ENCODE peak calls at places on chromosomes 16 and 17, in seven cellular contexts. N, X, O, U, A, P and F are unnamed samples.

GRCh38 chr17:17779015-17779611 is 57.7 kb downstream of the SREBF1 start:
- DNase-seq in N (no peak), X (no peak), O (no peak), U (no peak), A (no peak), P (no peak), F (no peak)

GRCh38 chr16:87447323-87447722 is 45.5 kb downstream of the ZCCHC14 start:
- DNase-seq in N (peak), X (no peak), O (no peak), U (no peak), A (no peak), P (no peak), F (no peak)

GRCh38 chr16:30903002-30903401 is 6.6 kb downstream of the CTF1 start:
- DNase-seq in N (no peak), X (no peak), O (no peak), U (no peak), A (no peak), P (no peak), F (no peak)

GRCh38 chr17:31487063-31487647 is 95.7 kb downstream of the RAB11FIP4 start:
- DNase-seq in N (no peak), X (no peak), O (no peak), U (no peak), A (no peak), P (no peak), F (no peak)

GRCh38 chr17:77208217-77208808 is 67.5 kb downstream of the SEC14L1 start:
- DNase-seq in N (peak), X (no peak), O (no peak), U (no peak), A (no peak), P (no peak), F (no peak)

GRCh38 chr16:19138601-19139000 is 24.8 kb downstream of the ITPRIPL2 start:
- DNase-seq in N (peak), X (no peak), O (peak), U (no peak), A (peak), P (peak), F (peak)

GRCh38 chr17:48641541-48642058 is 15.4 kb upstream of the HOXB9 start:
- DNase-seq in N (no peak), X (no peak), O (no peak), U (no peak), A (no peak), P (no peak), F (no peak)

GRCh38 chr17:45113424-45113754 is 18.9 kb downstream of the PLCD3 start:
- DNase-seq in N (no peak), X (no peak), O (no peak), U (no peak), A (no peak), P (no peak), F (no peak)

GRCh38 chr16:68823401-68823800 is 19.9 kb upstream of the TANGO6 start:
- DNase-seq in N (peak), X (no peak), O (no peak), U (no peak), A (peak), P (peak), F (no peak)

GRCh38 chr17:77935121-77935571 is 23.4 kb upstream of the TNRC6C start:
- DNase-seq in N (no peak), X (no peak), O (no peak), U (no peak), A (no peak), P (no peak), F (no peak)

GRCh38 chr16:68444058-68444657 is 4.2 kb downstream of the SMPD3 start:
- DNase-seq in N (peak), X (no peak), O (no peak), U (no peak), A (peak), P (peak), F (no peak)

GRCh38 chr16:54487933-54488332 is 201.3 kb upstream of the IRX3 start:
- DNase-seq in N (no peak), X (no peak), O (no peak), U (no peak), A (no peak), P (no peak), F (no peak)

GRCh38 chr17:44267818-44268490 is at the start of gene SLC4A1:
- DNase-seq in N (no peak), X (no peak), O (no peak), U (no peak), A (no peak), P (no peak), F (no peak)

GRCh38 chr16:566475-567361 is at the start of gene NHLRC4:
- DNase-seq in N (peak), X (peak), O (peak), U (no peak), A (peak), P (peak), F (no peak)

GRCh38 chr16:84754353-84754856 is 54.6 kb downstream of the USP10 start:
- DNase-seq in N (peak), X (peak), O (no peak), U (peak), A (peak), P (peak), F (no peak)

GRCh38 chr16:58110590-58111330 is 18.4 kb downstream of the CFAP20 start:
- DNase-seq in N (no peak), X (no peak), O (no peak), U (no peak), A (no peak), P (no peak), F (no peak)

GRCh38 chr16:54140057-54140787 is 146.4 kb downstream of the IRX3 start:
- DNase-seq in N (no peak), X (no peak), O (no peak), U (no peak), A (no peak), P (peak), F (no peak)

GRCh38 chr17:47935961-47936360 is 5.4 kb upstream of the PNPO start:
- DNase-seq in N (peak), X (no peak), O (no peak), U (no peak), A (no peak), P (peak), F (no peak)

GRCh38 chr16:50717109-50717893 is 23.9 kb downstream of the NOD2 start:
- DNase-seq in N (no peak), X (no peak), O (no peak), U (no peak), A (no peak), P (no peak), F (no peak)

GRCh38 chr16:6279261-6279660 is 1053.4 kb upstream of the RBFOX1 start:
- DNase-seq in N (no peak), X (no peak), O (no peak), U (no peak), A (no peak), P (no peak), F (no peak)